ENCODE peak calls at places on chromosomes 6 and 20, in eight cellular contexts. One of them, this sample, is unnamed.

GRCh38 chr6:156976144-156977088 is 199.2 kb downstream of the ARID1B start:
- DNase-seq in CD8-positive, alpha-beta T cell: no peak
- DNase-seq in sigmoid colon: peak
- DNase-seq in GM13976: no peak
- DNase-seq in HFF-Myc: no peak
- DNase-seq in tibial nerve: no peak
- DNase-seq in type B pancreatic cell: no peak
- DNase-seq in body of pancreas: no peak
- DNase-seq in this sample: peak

GRCh38 chr6:85464260-85464644 is 14.4 kb downstream of the NT5E start:
- DNase-seq in CD8-positive, alpha-beta T cell: peak
- DNase-seq in sigmoid colon: no peak
- DNase-seq in GM13976: no peak
- DNase-seq in HFF-Myc: peak
- DNase-seq in tibial nerve: no peak
- DNase-seq in type B pancreatic cell: no peak
- DNase-seq in body of pancreas: no peak
- DNase-seq in this sample: peak

GRCh38 chr6:156828280-156828703 is 51.1 kb downstream of the ARID1B start:
- DNase-seq in CD8-positive, alpha-beta T cell: no peak
- DNase-seq in sigmoid colon: no peak
- DNase-seq in GM13976: peak
- DNase-seq in HFF-Myc: peak
- DNase-seq in tibial nerve: no peak
- DNase-seq in type B pancreatic cell: no peak
- DNase-seq in body of pancreas: peak
- DNase-seq in this sample: peak

GRCh38 chr6:119533603-119534279 is 184.2 kb upstream of the MAN1A1 start:
- DNase-seq in CD8-positive, alpha-beta T cell: no peak
- DNase-seq in sigmoid colon: no peak
- DNase-seq in GM13976: peak
- DNase-seq in HFF-Myc: peak
- DNase-seq in tibial nerve: no peak
- DNase-seq in type B pancreatic cell: no peak
- DNase-seq in body of pancreas: no peak
- DNase-seq in this sample: peak

GRCh38 chr20:23449400-23449799 is 3.3 kb downstream of the CST11 start:
- DNase-seq in CD8-positive, alpha-beta T cell: no peak
- DNase-seq in sigmoid colon: no peak
- DNase-seq in GM13976: peak
- DNase-seq in HFF-Myc: no peak
- DNase-seq in tibial nerve: no peak
- DNase-seq in type B pancreatic cell: no peak
- DNase-seq in body of pancreas: no peak
- DNase-seq in this sample: no peak

GRCh38 chr6:18976966-18977365 is 589.8 kb downstream of the RNF144B start:
- DNase-seq in CD8-positive, alpha-beta T cell: no peak
- DNase-seq in sigmoid colon: no peak
- DNase-seq in GM13976: no peak
- DNase-seq in HFF-Myc: no peak
- DNase-seq in tibial nerve: no peak
- DNase-seq in type B pancreatic cell: no peak
- DNase-seq in body of pancreas: no peak
- DNase-seq in this sample: no peak

GRCh38 chr6:118400582-118400981 is 147.5 kb upstream of the PLN start:
- DNase-seq in CD8-positive, alpha-beta T cell: no peak
- DNase-seq in sigmoid colon: no peak
- DNase-seq in GM13976: no peak
- DNase-seq in HFF-Myc: no peak
- DNase-seq in tibial nerve: no peak
- DNase-seq in type B pancreatic cell: no peak
- DNase-seq in body of pancreas: no peak
- DNase-seq in this sample: peak

GRCh38 chr20:49775229-49775693 is 37.4 kb upstream of the SLC9A8 start:
- DNase-seq in CD8-positive, alpha-beta T cell: no peak
- DNase-seq in sigmoid colon: peak
- DNase-seq in GM13976: no peak
- DNase-seq in HFF-Myc: peak
- DNase-seq in tibial nerve: peak
- DNase-seq in type B pancreatic cell: no peak
- DNase-seq in body of pancreas: peak
- DNase-seq in this sample: peak

GRCh38 chr6:79671605-79672266 is 40.6 kb downstream of the SH3BGRL2 start:
- DNase-seq in CD8-positive, alpha-beta T cell: peak
- DNase-seq in sigmoid colon: peak
- DNase-seq in GM13976: no peak
- DNase-seq in HFF-Myc: no peak
- DNase-seq in tibial nerve: no peak
- DNase-seq in type B pancreatic cell: no peak
- DNase-seq in body of pancreas: peak
- DNase-seq in this sample: peak

GRCh38 chr6:170152989-170153388 is 137.9 kb downstream of the DLL1 start:
- DNase-seq in CD8-positive, alpha-beta T cell: no peak
- DNase-seq in sigmoid colon: no peak
- DNase-seq in GM13976: no peak
- DNase-seq in HFF-Myc: no peak
- DNase-seq in tibial nerve: no peak
- DNase-seq in type B pancreatic cell: no peak
- DNase-seq in body of pancreas: peak
- DNase-seq in this sample: no peak

GRCh38 chr6:7910654-7911344 is at the start of gene TXNDC5:
- DNase-seq in CD8-positive, alpha-beta T cell: peak
- DNase-seq in sigmoid colon: peak
- DNase-seq in GM13976: peak
- DNase-seq in HFF-Myc: no peak
- DNase-seq in tibial nerve: peak
- DNase-seq in type B pancreatic cell: peak
- DNase-seq in body of pancreas: peak
- DNase-seq in this sample: peak

GRCh38 chr20:37202267-37202943 is 23.1 kb upstream of the MROH8 start:
- DNase-seq in CD8-positive, alpha-beta T cell: peak
- DNase-seq in sigmoid colon: no peak
- DNase-seq in GM13976: peak
- DNase-seq in HFF-Myc: peak
- DNase-seq in tibial nerve: peak
- DNase-seq in type B pancreatic cell: no peak
- DNase-seq in body of pancreas: peak
- DNase-seq in this sample: peak

GRCh38 chr6:10424005-10424404 is 9.1 kb upstream of the TFAP2A start:
- DNase-seq in CD8-positive, alpha-beta T cell: no peak
- DNase-seq in sigmoid colon: no peak
- DNase-seq in GM13976: peak
- DNase-seq in HFF-Myc: no peak
- DNase-seq in tibial nerve: no peak
- DNase-seq in type B pancreatic cell: no peak
- DNase-seq in body of pancreas: no peak
- DNase-seq in this sample: no peak
- TF ChIP-seq CTCF in CD8-positive, alpha-beta T cell: no peak
- TF ChIP-seq CTCF in sigmoid colon: no peak
- TF ChIP-seq CTCF in GM13976: no peak
- TF ChIP-seq CTCF in HFF-Myc: peak
- TF ChIP-seq CTCF in tibial nerve: no peak
- TF ChIP-seq CTCF in type B pancreatic cell: peak
- TF ChIP-seq CTCF in body of pancreas: no peak
- TF ChIP-seq CTCF in this sample: no peak

GRCh38 chr6:108558372-108559096 is 2.2 kb upstream of the FOXO3 start:
- DNase-seq in CD8-positive, alpha-beta T cell: peak
- DNase-seq in sigmoid colon: peak
- DNase-seq in GM13976: peak
- DNase-seq in HFF-Myc: peak
- DNase-seq in tibial nerve: peak
- DNase-seq in type B pancreatic cell: peak
- DNase-seq in body of pancreas: peak
- DNase-seq in this sample: peak

GRCh38 chr6:108560463-108561308 is at the start of gene FOXO3:
- DNase-seq in CD8-positive, alpha-beta T cell: peak
- DNase-seq in sigmoid colon: peak
- DNase-seq in GM13976: peak
- DNase-seq in HFF-Myc: no peak
- DNase-seq in tibial nerve: peak
- DNase-seq in type B pancreatic cell: peak
- DNase-seq in body of pancreas: peak
- DNase-seq in this sample: peak

GRCh38 chr6:108559884-108560462 is 744 bp upstream of the FOXO3 start:
- DNase-seq in CD8-positive, alpha-beta T cell: no peak
- DNase-seq in sigmoid colon: peak
- DNase-seq in GM13976: peak
- DNase-seq in HFF-Myc: no peak
- DNase-seq in tibial nerve: peak
- DNase-seq in type B pancreatic cell: peak
- DNase-seq in body of pancreas: peak
- DNase-seq in this sample: peak

GRCh38 chr6:108557494-108558371 is 3.0 kb upstream of the FOXO3 start:
- DNase-seq in CD8-positive, alpha-beta T cell: peak
- DNase-seq in sigmoid colon: peak
- DNase-seq in GM13976: peak
- DNase-seq in HFF-Myc: no peak
- DNase-seq in tibial nerve: peak
- DNase-seq in type B pancreatic cell: peak
- DNase-seq in body of pancreas: peak
- DNase-seq in this sample: peak

DNA sequence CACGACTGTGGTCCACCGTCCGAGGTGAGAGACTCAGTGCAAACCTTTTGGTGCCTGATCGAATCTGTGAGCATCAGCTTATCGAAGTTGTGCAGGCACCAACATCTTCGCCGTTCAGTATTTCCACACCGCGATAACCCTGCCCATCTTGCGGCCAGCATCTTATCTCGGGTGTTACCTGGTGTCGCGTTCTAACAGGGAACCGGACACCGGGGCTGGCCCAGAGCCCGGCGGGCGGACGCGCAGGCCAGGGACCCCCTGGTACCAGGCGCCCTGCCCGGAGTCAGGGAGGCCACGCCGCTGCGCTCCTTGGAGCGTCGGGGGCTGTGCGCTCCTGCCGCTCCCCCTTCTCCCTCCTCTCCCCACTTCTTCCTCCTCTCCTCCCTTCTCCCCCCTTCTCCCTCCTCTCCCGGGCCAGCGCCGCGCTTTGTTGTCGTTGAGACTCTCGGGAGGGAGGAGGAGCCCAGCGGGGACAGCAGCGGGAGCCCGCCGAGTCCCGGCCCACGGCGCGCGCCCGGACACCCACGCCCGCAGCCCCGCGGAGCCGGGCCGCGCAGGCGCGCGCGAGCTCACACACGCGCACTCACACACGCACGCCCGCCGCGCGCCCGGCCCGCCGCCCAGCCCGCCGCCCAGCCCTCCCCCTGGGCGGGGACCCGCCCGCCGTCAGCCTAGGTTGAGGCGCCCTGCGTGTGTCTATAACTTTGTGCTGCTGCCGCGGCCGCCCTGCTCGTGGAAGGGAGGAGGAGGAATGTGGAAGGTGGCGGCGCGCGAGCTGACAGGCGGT is 1.4 kb upstream of the FOXO3 start:
- DNase-seq in CD8-positive, alpha-beta T cell: peak
- DNase-seq in sigmoid colon: peak
- DNase-seq in GM13976: peak
- DNase-seq in HFF-Myc: no peak
- DNase-seq in tibial nerve: peak
- DNase-seq in type B pancreatic cell: peak
- DNase-seq in body of pancreas: peak
- DNase-seq in this sample: peak
- TF ChIP-seq CTCF in CD8-positive, alpha-beta T cell: no peak
- TF ChIP-seq CTCF in sigmoid colon: no peak
- TF ChIP-seq CTCF in GM13976: no peak
- TF ChIP-seq CTCF in HFF-Myc: no peak
- TF ChIP-seq CTCF in tibial nerve: no peak
- TF ChIP-seq CTCF in type B pancreatic cell: no peak
- TF ChIP-seq CTCF in body of pancreas: no peak
- TF ChIP-seq CTCF in this sample: no peak

DNA sequence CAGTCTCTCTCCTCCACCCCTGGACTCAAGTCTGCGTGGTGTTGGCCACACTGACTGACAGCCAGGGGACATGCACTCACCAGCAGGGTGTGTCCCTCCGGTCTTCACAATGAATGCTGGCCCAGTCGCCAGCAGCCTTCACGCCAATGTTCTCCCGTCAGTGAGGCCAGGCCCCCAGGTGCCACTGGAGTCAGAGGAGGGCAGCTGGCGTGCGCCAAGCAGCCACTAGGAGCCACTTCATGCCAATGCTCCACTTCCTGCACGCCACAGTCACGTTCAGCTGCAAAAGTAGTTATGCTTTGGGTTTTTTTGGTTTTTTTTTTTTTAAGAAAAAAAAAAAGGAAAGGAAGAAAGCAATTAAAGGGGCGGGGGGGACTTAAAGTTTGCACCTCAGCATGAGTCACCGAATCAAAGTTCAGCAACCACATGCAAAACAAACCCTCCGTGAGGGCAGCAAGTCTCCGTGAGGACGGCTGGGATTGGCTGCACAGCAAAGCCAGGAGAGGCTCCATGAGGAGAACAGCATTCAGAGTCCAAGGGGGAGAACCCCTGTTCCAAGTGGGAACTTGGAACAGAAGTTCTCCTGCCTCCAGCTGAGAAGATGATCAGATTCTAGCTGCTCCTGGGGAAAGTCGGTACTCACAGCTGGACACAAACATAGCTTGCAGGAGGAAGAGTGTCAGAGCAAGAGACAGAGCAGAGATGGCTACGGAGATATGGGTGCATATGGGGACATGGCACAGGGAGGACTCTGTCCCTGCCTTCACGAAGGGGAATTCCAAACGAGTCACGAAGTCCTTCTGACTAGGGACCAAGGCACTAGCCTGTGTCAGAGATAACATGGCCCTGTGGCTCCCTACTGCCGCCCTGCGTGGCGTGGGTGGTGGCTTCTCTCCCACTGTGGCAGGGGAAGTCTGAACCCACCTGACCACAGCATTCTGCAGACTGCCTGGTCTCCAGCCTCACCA is at the start of gene ZC3H12D:
- DNase-seq in CD8-positive, alpha-beta T cell: peak
- DNase-seq in sigmoid colon: peak
- DNase-seq in GM13976: peak
- DNase-seq in HFF-Myc: peak
- DNase-seq in tibial nerve: peak
- DNase-seq in type B pancreatic cell: no peak
- DNase-seq in body of pancreas: peak
- DNase-seq in this sample: peak
- TF ChIP-seq CTCF in CD8-positive, alpha-beta T cell: peak
- TF ChIP-seq CTCF in sigmoid colon: peak
- TF ChIP-seq CTCF in GM13976: peak
- TF ChIP-seq CTCF in HFF-Myc: no peak
- TF ChIP-seq CTCF in tibial nerve: peak
- TF ChIP-seq CTCF in type B pancreatic cell: no peak
- TF ChIP-seq CTCF in body of pancreas: peak
- TF ChIP-seq CTCF in this sample: no peak

DNA sequence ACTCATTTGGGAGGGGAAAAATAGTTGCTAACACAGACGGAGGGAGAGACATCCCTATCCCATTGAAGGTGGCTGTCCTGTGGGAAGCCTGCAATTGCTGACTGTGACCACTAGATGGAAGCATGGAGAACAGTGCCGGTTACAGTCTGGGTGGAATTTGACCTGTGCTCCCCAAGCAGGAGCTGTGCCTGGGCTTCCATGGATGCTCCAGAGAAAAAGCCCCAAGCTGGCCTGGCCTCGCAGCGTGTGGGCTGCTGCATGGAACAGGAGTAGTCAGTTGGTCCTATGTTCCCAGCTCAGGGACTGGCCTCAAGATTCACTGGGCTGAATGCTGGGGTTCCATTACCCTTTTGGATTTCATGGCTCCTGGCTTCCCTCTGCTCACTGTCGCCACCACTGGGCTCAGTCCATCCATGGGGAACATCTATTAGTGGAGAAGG is 116.3 kb upstream of the CHD6 start:
- DNase-seq in CD8-positive, alpha-beta T cell: peak
- DNase-seq in sigmoid colon: no peak
- DNase-seq in GM13976: peak
- DNase-seq in HFF-Myc: peak
- DNase-seq in tibial nerve: peak
- DNase-seq in type B pancreatic cell: no peak
- DNase-seq in body of pancreas: peak
- DNase-seq in this sample: peak
- TF ChIP-seq CTCF in CD8-positive, alpha-beta T cell: peak
- TF ChIP-seq CTCF in sigmoid colon: peak
- TF ChIP-seq CTCF in GM13976: peak
- TF ChIP-seq CTCF in HFF-Myc: peak
- TF ChIP-seq CTCF in tibial nerve: peak
- TF ChIP-seq CTCF in type B pancreatic cell: peak
- TF ChIP-seq CTCF in body of pancreas: peak
- TF ChIP-seq CTCF in this sample: peak